ENCODE peak calls at places on chromosomes 11 and 22, in ten cellular contexts. One of them, this sample, is unnamed.

GRCh38 chr22:49705631-49706352 is 121.9 kb downstream of the BRD1 start:
- DNase-seq in T1000: no peak
- DNase-seq in A673: no peak
- DNase-seq in neural crest cell: no peak
- DNase-seq in AG09309: no peak
- DNase-seq in mucosa of gallbladder: no peak
- DNase-seq in heart left ventricle: no peak
- DNase-seq in SW480: no peak
- DNase-seq in left colon: no peak
- DNase-seq in astrocyte of the cerebellum: no peak
- DNase-seq in this sample: no peak

GRCh38 chr11:70650075-70650909 is 252.0 kb downstream of the CTTN start:
- DNase-seq in astrocyte of the cerebellum: peak
- DNase-seq in left colon: no peak
- DNase-seq in neural crest cell: peak
- DNase-seq in A673: peak
- DNase-seq in T1000: peak
- DNase-seq in SW480: peak
- DNase-seq in AG09309: peak
- DNase-seq in heart left ventricle: peak
- DNase-seq in mucosa of gallbladder: peak
- DNase-seq in this sample: no peak

GRCh38 chr11:34356576-34356917 is 1.3 kb downstream of the ABTB2 start:
- DNase-seq in neural crest cell: peak
- DNase-seq in SW480: no peak
- DNase-seq in left colon: no peak
- DNase-seq in mucosa of gallbladder: no peak
- DNase-seq in T1000: no peak
- DNase-seq in AG09309: no peak
- DNase-seq in A673: peak
- DNase-seq in heart left ventricle: peak
- DNase-seq in astrocyte of the cerebellum: no peak
- DNase-seq in this sample: no peak

GRCh38 chr22:40687706-40688105 is 8.4 kb downstream of the MCHR1 start:
- DNase-seq in heart left ventricle: no peak
- DNase-seq in T1000: no peak
- DNase-seq in AG09309: no peak
- DNase-seq in mucosa of gallbladder: no peak
- DNase-seq in A673: no peak
- DNase-seq in left colon: no peak
- DNase-seq in neural crest cell: no peak
- DNase-seq in SW480: no peak
- DNase-seq in astrocyte of the cerebellum: no peak
- DNase-seq in this sample: no peak

GRCh38 chr11:15136166-15136565 is 21.4 kb downstream of the INSC start:
- DNase-seq in left colon: no peak
- DNase-seq in A673: no peak
- DNase-seq in T1000: no peak
- DNase-seq in mucosa of gallbladder: no peak
- DNase-seq in AG09309: no peak
- DNase-seq in SW480: no peak
- DNase-seq in astrocyte of the cerebellum: no peak
- DNase-seq in heart left ventricle: no peak
- DNase-seq in neural crest cell: no peak
- DNase-seq in this sample: no peak

GRCh38 chr11:76805206-76805913 is 22.2 kb downstream of the TSKU start:
- DNase-seq in left colon: no peak
- DNase-seq in T1000: no peak
- DNase-seq in SW480: peak
- DNase-seq in mucosa of gallbladder: peak
- DNase-seq in astrocyte of the cerebellum: no peak
- DNase-seq in A673: peak
- DNase-seq in neural crest cell: no peak
- DNase-seq in heart left ventricle: peak
- DNase-seq in AG09309: no peak
- DNase-seq in this sample: no peak

GRCh38 chr11:80773919-80774318 is 1333.1 kb upstream of the TENM4 start:
- DNase-seq in AG09309: no peak
- DNase-seq in neural crest cell: no peak
- DNase-seq in left colon: no peak
- DNase-seq in T1000: no peak
- DNase-seq in A673: peak
- DNase-seq in heart left ventricle: no peak
- DNase-seq in SW480: no peak
- DNase-seq in mucosa of gallbladder: no peak
- DNase-seq in astrocyte of the cerebellum: no peak
- DNase-seq in this sample: no peak

GRCh38 chr11:69297926-69298777 is 4.2 kb downstream of the MYEOV start:
- DNase-seq in SW480: peak
- DNase-seq in mucosa of gallbladder: peak
- DNase-seq in astrocyte of the cerebellum: peak
- DNase-seq in A673: no peak
- DNase-seq in heart left ventricle: peak
- DNase-seq in T1000: peak
- DNase-seq in left colon: peak
- DNase-seq in neural crest cell: no peak
- DNase-seq in AG09309: no peak
- DNase-seq in this sample: no peak

GRCh38 chr11:2587976-2588748 is 111.6 kb downstream of the KCNQ1OT1 start:
- DNase-seq in mucosa of gallbladder: no peak
- DNase-seq in heart left ventricle: peak
- DNase-seq in T1000: no peak
- DNase-seq in left colon: peak
- DNase-seq in astrocyte of the cerebellum: no peak
- DNase-seq in A673: no peak
- DNase-seq in SW480: no peak
- DNase-seq in AG09309: no peak
- DNase-seq in neural crest cell: peak
- DNase-seq in this sample: no peak

GRCh38 chr11:88626216-88626615 is 288.7 kb upstream of the CTSC start:
- DNase-seq in astrocyte of the cerebellum: no peak
- DNase-seq in neural crest cell: no peak
- DNase-seq in T1000: no peak
- DNase-seq in heart left ventricle: no peak
- DNase-seq in SW480: no peak
- DNase-seq in A673: no peak
- DNase-seq in mucosa of gallbladder: no peak
- DNase-seq in AG09309: no peak
- DNase-seq in left colon: no peak
- DNase-seq in this sample: no peak

GRCh38 chr22:44918166-44918924 is 91.5 kb downstream of the PHF21B start:
- DNase-seq in neural crest cell: no peak
- DNase-seq in astrocyte of the cerebellum: no peak
- DNase-seq in mucosa of gallbladder: no peak
- DNase-seq in left colon: peak
- DNase-seq in A673: no peak
- DNase-seq in heart left ventricle: no peak
- DNase-seq in SW480: no peak
- DNase-seq in AG09309: no peak
- DNase-seq in T1000: no peak
- DNase-seq in this sample: no peak

GRCh38 chr11:55669376-55669775 is 7.4 kb downstream of the OR4C6 start:
- DNase-seq in A673: no peak
- DNase-seq in heart left ventricle: no peak
- DNase-seq in AG09309: no peak
- DNase-seq in SW480: no peak
- DNase-seq in mucosa of gallbladder: no peak
- DNase-seq in T1000: no peak
- DNase-seq in neural crest cell: no peak
- DNase-seq in astrocyte of the cerebellum: no peak
- DNase-seq in left colon: no peak
- DNase-seq in this sample: no peak

This sample was measured in NCI-H510A treated with DMSO at 0.1 percent for 48 hours.